ENCODE peak calls at places on chromosomes 6 and 20, in seven cellular contexts. One of them, this sample, is unnamed.

GRCh38 chr6:36798852-36799251 is 40.4 kb downstream of the CPNE5 start:
- DNase-seq in AG08395: no peak
- DNase-seq in HFFc6: no peak
- DNase-seq in AG20443: no peak
- DNase-seq in T-helper 2 cell: no peak
- DNase-seq in Daoy: no peak
- DNase-seq in thoracic aorta: no peak
- DNase-seq in this sample: no peak

GRCh38 chr6:22442826-22443225 is 126.5 kb upstream of the HDGFL1 start:
- DNase-seq in AG08395: no peak
- DNase-seq in HFFc6: no peak
- DNase-seq in AG20443: peak
- DNase-seq in T-helper 2 cell: no peak
- DNase-seq in Daoy: no peak
- DNase-seq in thoracic aorta: no peak
- DNase-seq in this sample: no peak

GRCh38 chr6:169566961-169567360 is 134.9 kb downstream of the WDR27 start:
- DNase-seq in AG08395: no peak
- DNase-seq in HFFc6: no peak
- DNase-seq in AG20443: no peak
- DNase-seq in T-helper 2 cell: no peak
- DNase-seq in Daoy: no peak
- DNase-seq in thoracic aorta: no peak
- DNase-seq in this sample: no peak

GRCh38 chr6:85580878-85581267 is 12.8 kb downstream of the SNX14 start:
- DNase-seq in AG08395: peak
- DNase-seq in HFFc6: peak
- DNase-seq in AG20443: no peak
- DNase-seq in T-helper 2 cell: no peak
- DNase-seq in Daoy: peak
- DNase-seq in thoracic aorta: no peak
- DNase-seq in this sample: no peak

GRCh38 chr20:56570832-56571231 is 37.8 kb downstream of the FAM209B start:
- DNase-seq in AG08395: no peak
- DNase-seq in HFFc6: no peak
- DNase-seq in AG20443: no peak
- DNase-seq in T-helper 2 cell: no peak
- DNase-seq in Daoy: no peak
- DNase-seq in thoracic aorta: no peak
- DNase-seq in this sample: no peak

GRCh38 chr20:2230671-2231488 is 64.9 kb upstream of the TGM3 start:
- DNase-seq in AG08395: peak
- DNase-seq in HFFc6: peak
- DNase-seq in AG20443: peak
- DNase-seq in T-helper 2 cell: no peak
- DNase-seq in Daoy: peak
- DNase-seq in thoracic aorta: no peak
- DNase-seq in this sample: no peak

GRCh38 chr6:2982464-2983121 is 11.2 kb upstream of the SERPINB6 start:
- DNase-seq in AG08395: no peak
- DNase-seq in HFFc6: no peak
- DNase-seq in AG20443: no peak
- DNase-seq in T-helper 2 cell: no peak
- DNase-seq in Daoy: no peak
- DNase-seq in thoracic aorta: no peak
- DNase-seq in this sample: no peak

GRCh38 chr20:5168582-5169396 is 42.0 kb downstream of the CDS2 start:
- DNase-seq in AG08395: peak
- DNase-seq in HFFc6: peak
- DNase-seq in AG20443: peak
- DNase-seq in T-helper 2 cell: no peak
- DNase-seq in Daoy: peak
- DNase-seq in thoracic aorta: no peak
- DNase-seq in this sample: peak

GRCh38 chr20:44083220-44083933 is 103.6 kb downstream of the JPH2 start:
- DNase-seq in AG08395: peak
- DNase-seq in HFFc6: peak
- DNase-seq in AG20443: peak
- DNase-seq in T-helper 2 cell: no peak
- DNase-seq in Daoy: peak
- DNase-seq in thoracic aorta: no peak
- DNase-seq in this sample: no peak

GRCh38 chr20:61949714-61950630 is 115.7 kb downstream of the TAF4 start:
- DNase-seq in AG08395: no peak
- DNase-seq in HFFc6: no peak
- DNase-seq in AG20443: no peak
- DNase-seq in T-helper 2 cell: no peak
- DNase-seq in Daoy: no peak
- DNase-seq in thoracic aorta: no peak
- DNase-seq in this sample: no peak

GRCh38 chr6:150272976-150273315 is 95.9 kb upstream of the IYD start:
- DNase-seq in AG08395: no peak
- DNase-seq in HFFc6: no peak
- DNase-seq in AG20443: no peak
- DNase-seq in T-helper 2 cell: no peak
- DNase-seq in Daoy: no peak
- DNase-seq in thoracic aorta: no peak
- DNase-seq in this sample: no peak

GRCh38 chr6:31405996-31406395 is 2.6 kb downstream of the MICA start:
- DNase-seq in AG08395: no peak
- DNase-seq in HFFc6: no peak
- DNase-seq in AG20443: no peak
- DNase-seq in T-helper 2 cell: no peak
- DNase-seq in Daoy: no peak
- DNase-seq in thoracic aorta: no peak
- DNase-seq in this sample: no peak

GRCh38 chr6:146100776-146101175 is 71.9 kb downstream of the GRM1 start:
- DNase-seq in AG08395: no peak
- DNase-seq in HFFc6: no peak
- DNase-seq in AG20443: no peak
- DNase-seq in T-helper 2 cell: no peak
- DNase-seq in Daoy: no peak
- DNase-seq in thoracic aorta: no peak
- DNase-seq in this sample: no peak

GRCh38 chr6:4355241-4355640 is 219.9 kb upstream of the ECI2 start:
- DNase-seq in AG08395: peak
- DNase-seq in HFFc6: peak
- DNase-seq in AG20443: peak
- DNase-seq in T-helper 2 cell: no peak
- DNase-seq in Daoy: peak
- DNase-seq in thoracic aorta: no peak
- DNase-seq in this sample: no peak

GRCh38 chr6:38935051-38935450 is 113.5 kb upstream of the GLP1R start:
- DNase-seq in AG08395: no peak
- DNase-seq in HFFc6: no peak
- DNase-seq in AG20443: no peak
- DNase-seq in T-helper 2 cell: no peak
- DNase-seq in Daoy: no peak
- DNase-seq in thoracic aorta: no peak
- DNase-seq in this sample: no peak

GRCh38 chr6:137271245-137272183 is 52.3 kb upstream of the IFNGR1 start:
- DNase-seq in AG08395: peak
- DNase-seq in HFFc6: peak
- DNase-seq in AG20443: peak
- DNase-seq in T-helper 2 cell: no peak
- DNase-seq in Daoy: peak
- DNase-seq in thoracic aorta: no peak
- DNase-seq in this sample: no peak

GRCh38 chr6:134119481-134119880 is 67.1 kb upstream of the SLC2A12 start:
- DNase-seq in AG08395: no peak
- DNase-seq in HFFc6: no peak
- DNase-seq in AG20443: no peak
- DNase-seq in T-helper 2 cell: no peak
- DNase-seq in Daoy: no peak
- DNase-seq in thoracic aorta: no peak
- DNase-seq in this sample: no peak

GRCh38 chr6:127207591-127208120 is 59.0 kb upstream of the RNF146 start:
- DNase-seq in AG08395: peak
- DNase-seq in HFFc6: peak
- DNase-seq in AG20443: peak
- DNase-seq in T-helper 2 cell: no peak
- DNase-seq in Daoy: peak
- DNase-seq in thoracic aorta: no peak
- DNase-seq in this sample: no peak

GRCh38 chr6:2179950-2180349 is 65.5 kb downstream of the GMDS start:
- DNase-seq in AG08395: peak
- DNase-seq in HFFc6: no peak
- DNase-seq in AG20443: peak
- DNase-seq in T-helper 2 cell: no peak
- DNase-seq in Daoy: no peak
- DNase-seq in thoracic aorta: no peak
- DNase-seq in this sample: no peak